ENCODE peak calls at places on chromosomes 5 and 9, in eight cellular contexts. One of them, this sample, is unnamed. For H3K4me1, the result is how much of the 10 kb centered on the place peaks cover.

GRCh38 chr9:33452828-33453271 is 5.5 kb upstream of the AQP3 start:
- DNase-seq in breast epithelium: peak
- DNase-seq in IMR-90: peak
- DNase-seq in HepG2: peak
- DNase-seq in neural progenitor cell: peak
- DNase-seq in hepatocyte: peak
- DNase-seq in effector memory CD4-positive, alpha-beta T cell: peak
- DNase-seq in heart left ventricle: peak
- DNase-seq in this sample: peak

GRCh38 chr5:12854386-12854785 is 950.1 kb upstream of the CTNND2 start:
- DNase-seq in heart left ventricle: no peak
- DNase-seq in HepG2: no peak
- DNase-seq in effector memory CD4-positive, alpha-beta T cell: no peak
- DNase-seq in IMR-90: no peak
- DNase-seq in hepatocyte: no peak
- DNase-seq in neural progenitor cell: no peak
- DNase-seq in breast epithelium: no peak
- DNase-seq in this sample: no peak

GRCh38 chr5:180590543-180591248 is 603 bp downstream of the SCGB3A1 start:
- DNase-seq in effector memory CD4-positive, alpha-beta T cell: no peak
- DNase-seq in breast epithelium: peak
- DNase-seq in neural progenitor cell: peak
- DNase-seq in hepatocyte: no peak
- DNase-seq in heart left ventricle: no peak
- DNase-seq in IMR-90: no peak
- DNase-seq in HepG2: no peak
- DNase-seq in this sample: no peak

GRCh38 chr9:99105152-99106043 is 485 bp downstream of the TGFBR1 start:
- DNase-seq in HepG2: peak
- DNase-seq in hepatocyte: peak
- DNase-seq in neural progenitor cell: peak
- DNase-seq in heart left ventricle: peak
- DNase-seq in breast epithelium: peak
- DNase-seq in IMR-90: peak
- DNase-seq in effector memory CD4-positive, alpha-beta T cell: peak
- DNase-seq in this sample: peak

GRCh38 chr5:171806976-171807823 is 21.6 kb downstream of the SMIM23 start:
- DNase-seq in breast epithelium: no peak
- DNase-seq in neural progenitor cell: peak
- DNase-seq in IMR-90: peak
- DNase-seq in heart left ventricle: no peak
- DNase-seq in effector memory CD4-positive, alpha-beta T cell: no peak
- DNase-seq in hepatocyte: no peak
- DNase-seq in HepG2: no peak
- DNase-seq in this sample: no peak

GRCh38 chr5:62538017-62538942 is 40.3 kb upstream of the LRRC70 start:
- DNase-seq in breast epithelium: no peak
- DNase-seq in neural progenitor cell: no peak
- DNase-seq in IMR-90: peak
- DNase-seq in hepatocyte: peak
- DNase-seq in effector memory CD4-positive, alpha-beta T cell: no peak
- DNase-seq in heart left ventricle: no peak
- DNase-seq in HepG2: peak
- DNase-seq in this sample: no peak

GRCh38 chr5:157431544-157432200 is 28.3 kb upstream of the NIPAL4 start:
- DNase-seq in neural progenitor cell: peak
- DNase-seq in hepatocyte: peak
- DNase-seq in HepG2: peak
- DNase-seq in IMR-90: peak
- DNase-seq in breast epithelium: no peak
- DNase-seq in effector memory CD4-positive, alpha-beta T cell: no peak
- DNase-seq in heart left ventricle: no peak
- DNase-seq in this sample: no peak

GRCh38 chr5:61051267-61051666 is 106.3 kb downstream of the NDUFAF2 start:
- DNase-seq in effector memory CD4-positive, alpha-beta T cell: no peak
- DNase-seq in hepatocyte: peak
- DNase-seq in heart left ventricle: no peak
- DNase-seq in IMR-90: peak
- DNase-seq in breast epithelium: no peak
- DNase-seq in neural progenitor cell: no peak
- DNase-seq in HepG2: peak
- DNase-seq in this sample: no peak

GRCh38 chr5:59103303-59103702 is 520.4 kb downstream of the RAB3C start:
- DNase-seq in heart left ventricle: no peak
- DNase-seq in hepatocyte: no peak
- DNase-seq in effector memory CD4-positive, alpha-beta T cell: no peak
- DNase-seq in breast epithelium: no peak
- DNase-seq in HepG2: no peak
- DNase-seq in IMR-90: no peak
- DNase-seq in neural progenitor cell: no peak
- DNase-seq in this sample: no peak

GRCh38 chr9:122350577-122351355 is 20.1 kb upstream of the PTGS1 start:
- DNase-seq in breast epithelium: peak
- DNase-seq in IMR-90: peak
- DNase-seq in hepatocyte: peak
- DNase-seq in effector memory CD4-positive, alpha-beta T cell: peak
- DNase-seq in heart left ventricle: peak
- DNase-seq in neural progenitor cell: peak
- DNase-seq in HepG2: peak
- DNase-seq in this sample: peak

GRCh38 chr5:61659221-61659696 is 327.2 kb downstream of the ZSWIM6 start:
- DNase-seq in heart left ventricle: peak
- DNase-seq in breast epithelium: no peak
- DNase-seq in neural progenitor cell: peak
- DNase-seq in effector memory CD4-positive, alpha-beta T cell: no peak
- DNase-seq in IMR-90: no peak
- DNase-seq in hepatocyte: peak
- DNase-seq in HepG2: no peak
- DNase-seq in this sample: no peak

GRCh38 chr9:22102347-22103053 is 93.4 kb upstream of the CDKN2B start:
- DNase-seq in effector memory CD4-positive, alpha-beta T cell: no peak
- DNase-seq in hepatocyte: no peak
- DNase-seq in neural progenitor cell: no peak
- DNase-seq in heart left ventricle: no peak
- DNase-seq in HepG2: no peak
- DNase-seq in IMR-90: no peak
- DNase-seq in breast epithelium: no peak
- DNase-seq in this sample: no peak

GRCh38 chr9:98594551-98595160 is 114.1 kb downstream of the GABBR2 start:
- DNase-seq in hepatocyte: peak
- DNase-seq in neural progenitor cell: no peak
- DNase-seq in effector memory CD4-positive, alpha-beta T cell: no peak
- DNase-seq in breast epithelium: no peak
- DNase-seq in HepG2: peak
- DNase-seq in heart left ventricle: no peak
- DNase-seq in IMR-90: no peak
- DNase-seq in this sample: no peak

GRCh38 chr9:85964526-85964925 is 23.6 kb downstream of the NAA35 start:
- DNase-seq in IMR-90: no peak
- DNase-seq in hepatocyte: no peak
- DNase-seq in breast epithelium: no peak
- DNase-seq in heart left ventricle: no peak
- DNase-seq in HepG2: no peak
- DNase-seq in neural progenitor cell: no peak
- DNase-seq in effector memory CD4-positive, alpha-beta T cell: no peak
- DNase-seq in this sample: no peak

GRCh38 chr9:110095776-110096175 is 112.2 kb downstream of the C9orf152 start:
- DNase-seq in effector memory CD4-positive, alpha-beta T cell: no peak
- DNase-seq in neural progenitor cell: no peak
- DNase-seq in HepG2: no peak
- DNase-seq in heart left ventricle: no peak
- DNase-seq in hepatocyte: no peak
- DNase-seq in IMR-90: peak
- DNase-seq in breast epithelium: no peak
- DNase-seq in this sample: no peak

GRCh38 chr9:124306098-124306735 is 48.5 kb downstream of the NEK6 start:
- DNase-seq in HepG2: no peak
- DNase-seq in IMR-90: peak
- DNase-seq in neural progenitor cell: no peak
- DNase-seq in heart left ventricle: no peak
- DNase-seq in effector memory CD4-positive, alpha-beta T cell: no peak
- DNase-seq in hepatocyte: no peak
- DNase-seq in breast epithelium: no peak
- DNase-seq in this sample: no peak

GRCh38 chr9:27701664-27702063 is 128.4 kb upstream of the C9orf72 start:
- DNase-seq in IMR-90: no peak
- DNase-seq in heart left ventricle: peak
- DNase-seq in HepG2: no peak
- DNase-seq in neural progenitor cell: no peak
- DNase-seq in effector memory CD4-positive, alpha-beta T cell: no peak
- DNase-seq in hepatocyte: no peak
- DNase-seq in breast epithelium: no peak
- DNase-seq in this sample: no peak

GRCh38 chr9:92727716-92728700 is 36.6 kb downstream of the BICD2 start:
- DNase-seq in hepatocyte: no peak
- DNase-seq in IMR-90: no peak
- DNase-seq in HepG2: no peak
- DNase-seq in effector memory CD4-positive, alpha-beta T cell: no peak
- DNase-seq in heart left ventricle: no peak
- DNase-seq in breast epithelium: peak
- DNase-seq in neural progenitor cell: no peak
- DNase-seq in this sample: peak

GRCh38 chr9:37859043-37859442 is 44.9 kb downstream of the SLC25A51 start:
- DNase-seq in heart left ventricle: no peak
- DNase-seq in effector memory CD4-positive, alpha-beta T cell: no peak
- DNase-seq in IMR-90: peak
- DNase-seq in hepatocyte: no peak
- DNase-seq in breast epithelium: no peak
- DNase-seq in HepG2: no peak
- DNase-seq in neural progenitor cell: no peak
- DNase-seq in this sample: no peak

GRCh38 chr9:117782931-117783788 is 79.0 kb downstream of the TLR4 start:
- DNase-seq in effector memory CD4-positive, alpha-beta T cell: peak
- DNase-seq in breast epithelium: peak
- DNase-seq in heart left ventricle: peak
- DNase-seq in hepatocyte: peak
- DNase-seq in HepG2: peak
- DNase-seq in IMR-90: no peak
- DNase-seq in neural progenitor cell: peak
- DNase-seq in this sample: peak
- H3K4me3 ChIP-seq in effector memory CD4-positive, alpha-beta T cell: peak
- H3K4me3 ChIP-seq in breast epithelium: peak
- H3K4me3 ChIP-seq in heart left ventricle: peak
- H3K4me3 ChIP-seq in hepatocyte: no peak
- H3K4me3 ChIP-seq in HepG2: peak
- H3K4me3 ChIP-seq in IMR-90: no peak
- H3K4me3 ChIP-seq in neural progenitor cell: no peak
- H3K4me3 ChIP-seq in this sample: peak

GRCh38 chr9:127561491-127562270 is 50.4 kb upstream of the STXBP1 start:
- DNase-seq in HepG2: no peak
- DNase-seq in breast epithelium: peak
- DNase-seq in heart left ventricle: peak
- DNase-seq in neural progenitor cell: peak
- DNase-seq in effector memory CD4-positive, alpha-beta T cell: no peak
- DNase-seq in hepatocyte: peak
- DNase-seq in IMR-90: peak
- DNase-seq in this sample: peak
- H3K4me1 ChIP-seq in HepG2: half or more
- H3K4me1 ChIP-seq in breast epithelium: under half
- H3K4me1 ChIP-seq in heart left ventricle: half or more
- H3K4me1 ChIP-seq in neural progenitor cell: under half
- H3K4me1 ChIP-seq in effector memory CD4-positive, alpha-beta T cell: under half
- H3K4me1 ChIP-seq in hepatocyte: under half
- H3K4me1 ChIP-seq in IMR-90: half or more
- H3K4me1 ChIP-seq in this sample: under half

GRCh38 chr5:99034336-99034735 is 105.5 kb upstream of the CHD1 start:
- DNase-seq in heart left ventricle: no peak
- DNase-seq in IMR-90: peak
- DNase-seq in breast epithelium: no peak
- DNase-seq in effector memory CD4-positive, alpha-beta T cell: no peak
- DNase-seq in hepatocyte: peak
- DNase-seq in neural progenitor cell: no peak
- DNase-seq in HepG2: no peak
- DNase-seq in this sample: no peak

GRCh38 chr5:99030871-99031440 is 102.1 kb upstream of the CHD1 start:
- DNase-seq in hepatocyte: no peak
- DNase-seq in neural progenitor cell: no peak
- DNase-seq in heart left ventricle: no peak
- DNase-seq in effector memory CD4-positive, alpha-beta T cell: no peak
- DNase-seq in HepG2: no peak
- DNase-seq in IMR-90: no peak
- DNase-seq in breast epithelium: no peak
- DNase-seq in this sample: no peak

GRCh38 chr5:99029172-99029571 is 100.4 kb upstream of the CHD1 start:
- DNase-seq in breast epithelium: no peak
- DNase-seq in hepatocyte: no peak
- DNase-seq in HepG2: no peak
- DNase-seq in heart left ventricle: no peak
- DNase-seq in neural progenitor cell: no peak
- DNase-seq in effector memory CD4-positive, alpha-beta T cell: no peak
- DNase-seq in IMR-90: no peak
- DNase-seq in this sample: no peak

GRCh38 chr5:99033014-99033931 is 104.5 kb upstream of the CHD1 start:
- DNase-seq in heart left ventricle: no peak
- DNase-seq in effector memory CD4-positive, alpha-beta T cell: no peak
- DNase-seq in neural progenitor cell: no peak
- DNase-seq in IMR-90: peak
- DNase-seq in HepG2: no peak
- DNase-seq in hepatocyte: no peak
- DNase-seq in breast epithelium: no peak
- DNase-seq in this sample: no peak

GRCh38 chr5:99032234-99033013 is 103.6 kb upstream of the CHD1 start:
- DNase-seq in HepG2: peak
- DNase-seq in neural progenitor cell: peak
- DNase-seq in hepatocyte: peak
- DNase-seq in heart left ventricle: peak
- DNase-seq in effector memory CD4-positive, alpha-beta T cell: no peak
- DNase-seq in breast epithelium: no peak
- DNase-seq in IMR-90: peak
- DNase-seq in this sample: no peak
- H3K4me3 ChIP-seq in HepG2: peak
- H3K4me3 ChIP-seq in neural progenitor cell: no peak
- H3K4me3 ChIP-seq in hepatocyte: no peak
- H3K4me3 ChIP-seq in heart left ventricle: peak
- H3K4me3 ChIP-seq in effector memory CD4-positive, alpha-beta T cell: peak
- H3K4me3 ChIP-seq in breast epithelium: peak
- H3K4me3 ChIP-seq in IMR-90: peak
- H3K4me3 ChIP-seq in this sample: no peak

DNA sequence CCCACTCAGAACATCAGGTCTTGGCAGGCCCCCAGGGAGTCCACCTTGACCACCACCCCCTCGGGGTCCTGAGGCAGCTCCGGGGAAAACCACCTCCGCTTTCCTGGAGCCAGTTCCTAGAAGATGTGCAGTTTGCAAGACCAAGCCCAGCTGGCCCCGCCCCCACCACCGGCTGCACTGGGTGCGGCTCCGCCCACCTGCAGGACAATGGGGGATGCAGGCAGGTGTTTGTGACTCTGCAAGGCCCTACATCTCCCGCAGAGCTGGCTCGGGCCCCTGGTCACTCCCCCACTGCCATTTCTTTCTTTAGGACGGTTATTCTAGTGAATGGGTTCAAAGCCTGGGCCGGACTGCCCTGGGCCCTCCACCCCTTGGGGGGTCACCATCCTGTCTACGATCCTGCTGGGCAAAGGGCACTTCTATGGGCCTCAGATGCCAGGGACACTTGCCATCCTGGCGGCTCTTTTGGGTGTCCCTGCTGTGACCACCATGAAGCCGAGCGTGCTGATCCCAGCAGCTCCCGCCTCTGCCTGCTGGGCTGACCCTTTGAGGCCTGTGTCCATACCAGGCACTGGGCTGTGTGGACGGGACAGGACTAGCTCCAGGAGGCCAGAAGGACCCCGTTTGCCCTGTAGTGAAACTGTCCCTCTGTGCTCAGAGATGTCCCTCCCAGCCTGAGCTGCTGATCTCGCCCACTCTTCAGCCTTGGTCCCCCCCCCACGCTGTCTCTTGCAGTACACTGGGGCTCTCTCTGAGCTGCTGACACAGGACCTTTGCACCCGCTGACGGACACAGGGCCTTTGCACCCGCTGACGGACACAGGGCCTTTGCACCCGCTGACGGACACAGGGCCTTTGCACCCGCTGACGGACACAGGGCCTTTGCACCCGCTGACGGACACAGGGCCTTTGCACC is 5.9 kb upstream of the NACC2 start:
- DNase-seq in IMR-90: no peak
- DNase-seq in HepG2: no peak
- DNase-seq in effector memory CD4-positive, alpha-beta T cell: no peak
- DNase-seq in hepatocyte: no peak
- DNase-seq in heart left ventricle: no peak
- DNase-seq in breast epithelium: no peak
- DNase-seq in neural progenitor cell: peak
- DNase-seq in this sample: no peak
- H3K4me1 ChIP-seq in IMR-90: under half
- H3K4me1 ChIP-seq in HepG2: half or more
- H3K4me1 ChIP-seq in effector memory CD4-positive, alpha-beta T cell: under half
- H3K4me1 ChIP-seq in hepatocyte: under half
- H3K4me1 ChIP-seq in heart left ventricle: under half
- H3K4me1 ChIP-seq in breast epithelium: under half
- H3K4me1 ChIP-seq in neural progenitor cell: under half
- H3K4me1 ChIP-seq in this sample: under half

This sample was measured in aorta.